ENCODE peak calls at places on chromosomes 1 and 21, in seven cellular contexts. K is AG04450, R is heart right ventricle, Q is cardiac fibroblast, S is adrenal gland, I is Panc1, H is tibial nerve. X is an unnamed sample.

GRCh38 chr1:157090196-157090647 is 9.4 kb downstream of the ETV3L start:
- DNase-seq in H (peak), Q (peak), R (peak), I (peak), S (peak), K (peak), X (peak)

GRCh38 chr1:210584439-210585113 is 255.9 kb downstream of the HHAT start:
- DNase-seq in I (no peak), S (peak), K (peak), R (peak), H (peak), Q (peak), X (peak)

GRCh38 chr1:248793592-248793991 is 32.1 kb downstream of the SH3BP5L start:
- DNase-seq in K (no peak), I (no peak), H (no peak), S (no peak), Q (no peak), R (no peak), X (no peak)

GRCh38 chr1:235416662-235417049 is 49.4 kb downstream of the TBCE start:
- DNase-seq in Q (peak), R (no peak), K (no peak), I (no peak), S (peak), H (no peak), X (no peak)

GRCh38 chr1:228979774-228980173 is 244.5 kb downstream of the RHOU start:
- DNase-seq in S (no peak), I (no peak), Q (no peak), R (no peak), H (no peak), K (no peak), X (no peak)

GRCh38 chr1:39500862-39501389 is 9.5 kb downstream of the BMP8A start:
- DNase-seq in S (no peak), H (no peak), Q (no peak), I (no peak), R (no peak), K (no peak), X (no peak)

GRCh38 chr1:110343249-110343648 is 4.1 kb downstream of the RBM15 start:
- DNase-seq in I (no peak), R (no peak), K (no peak), Q (no peak), S (no peak), H (no peak), X (no peak)

GRCh38 chr1:202214089-202214843 is 20.7 kb downstream of the LGR6 start:
- DNase-seq in I (no peak), K (no peak), S (no peak), H (no peak), R (no peak), Q (no peak), X (no peak)

GRCh38 chr1:7444362-7444761 is 326.7 kb upstream of the VAMP3 start:
- DNase-seq in Q (no peak), S (no peak), H (no peak), R (no peak), I (no peak), K (no peak), X (no peak)

GRCh38 chr1:182625716-182626504 is 21.7 kb upstream of the RGS16 start:
- DNase-seq in Q (peak), I (no peak), H (no peak), S (no peak), R (no peak), K (no peak), X (no peak)

GRCh38 chr1:15836772-15837669 is 10.5 kb upstream of the SPEN start:
- DNase-seq in H (no peak), R (peak), K (no peak), S (peak), Q (no peak), I (no peak), X (no peak)

GRCh38 chr1:32619701-32620485 is 30.5 kb downstream of the ZBTB8OS start:
- DNase-seq in R (no peak), H (no peak), S (no peak), I (no peak), Q (peak), K (no peak), X (no peak)

GRCh38 chr1:112817555-112818373 is 102.6 kb upstream of the PPM1J start:
- DNase-seq in K (no peak), H (no peak), I (no peak), R (no peak), S (no peak), Q (no peak), X (no peak)

GRCh38 chr1:94095112-94095637 is 25.8 kb downstream of the ABCA4 start:
- DNase-seq in K (peak), S (peak), I (no peak), R (peak), Q (peak), H (peak), X (peak)

GRCh38 chr1:31152181-31152768 is 86.8 kb upstream of the PUM1 start:
- DNase-seq in R (no peak), K (peak), I (no peak), H (no peak), S (peak), Q (peak), X (no peak)

GRCh38 chr1:24931481-24932221 is 1.6 kb upstream of the RUNX3 start:
- DNase-seq in I (no peak), H (no peak), Q (peak), K (no peak), R (no peak), S (no peak), X (no peak)

GRCh38 chr1:232578681-232579195 is 51.2 kb downstream of the SIPA1L2 start:
- DNase-seq in H (no peak), S (no peak), K (no peak), R (no peak), Q (peak), I (no peak), X (no peak)

GRCh38 chr1:153938996-153939395 is 7.5 kb downstream of the DENND4B start:
- DNase-seq in S (no peak), H (no peak), K (no peak), I (no peak), R (no peak), Q (no peak), X (no peak)

GRCh38 chr21:41894511-41894910 is 15.4 kb upstream of the PRDM15 start:
- DNase-seq in S (no peak), R (no peak), K (no peak), Q (no peak), I (no peak), H (no peak), X (no peak)

GRCh38 chr1:186183970-186184628 is 191.0 kb downstream of the TPR start:
- DNase-seq in R (no peak), S (no peak), K (no peak), H (no peak), Q (peak), I (no peak), X (peak)

GRCh38 chr1:59150537-59151386 is 146.1 kb upstream of the FGGY start:
- DNase-seq in Q (peak), K (peak), H (peak), S (peak), I (peak), R (peak), X (peak)

GRCh38 chr1:155607708-155608107 is 2.3 kb upstream of the MSTO1 start:
- DNase-seq in R (no peak), Q (no peak), K (no peak), I (no peak), S (no peak), H (no peak), X (no peak)

GRCh38 chr1:117398957-117399356 is 31.7 kb downstream of the MAN1A2 start:
- DNase-seq in Q (no peak), K (no peak), I (no peak), H (no peak), R (no peak), S (no peak), X (no peak)

GRCh38 chr1:56576880-56577858 is 2.2 kb downstream of the PLPP3 start:
- DNase-seq in Q (peak), I (no peak), S (no peak), K (no peak), H (no peak), R (peak), X (no peak)
- TF ChIP-seq CTCF in Q (peak), I (peak), S (peak), K (peak), H (peak), R (peak), X (peak)

GRCh38 chr1:77925966-77926365 is 37.5 kb downstream of the NEXN start:
- DNase-seq in H (no peak), Q (peak), S (no peak), I (no peak), K (no peak), R (no peak), X (no peak)
- H3K4me3 ChIP-seq in H (no peak), Q (no peak), S (no peak), I (no peak), K (no peak), R (no peak), X (no peak)

GRCh38 chr1:169485427-169486280 is at the start of gene SLC19A2:
- DNase-seq in H (peak), R (peak), K (peak), S (peak), Q (peak), I (peak), X (peak)
- TF ChIP-seq CTCF in H (peak), R (peak), K (peak), S (peak), Q (peak), I (peak), X (peak)

GRCh38 chr1:66535149-66535548 is 1.2 kb downstream of the SGIP1 start:
- DNase-seq in K (no peak), R (no peak), Q (no peak), I (no peak), H (no peak), S (no peak), X (no peak)
- H3K4me3 ChIP-seq in K (peak), R (no peak), Q (peak), I (peak), H (no peak), S (no peak), X (no peak)

GRCh38 chr1:219310181-219310728 is 136.6 kb downstream of the LYPLAL1 start:
- DNase-seq in S (no peak), H (no peak), I (no peak), R (no peak), Q (no peak), K (no peak), X (no peak)

GRCh38 chr1:219299420-219299819 is 125.7 kb downstream of the LYPLAL1 start:
- DNase-seq in Q (no peak), S (no peak), K (no peak), R (no peak), I (no peak), H (no peak), X (no peak)

GRCh38 chr1:219302697-219303096 is 129.0 kb downstream of the LYPLAL1 start:
- DNase-seq in I (no peak), K (no peak), S (no peak), R (no peak), Q (peak), H (no peak), X (no peak)

GRCh38 chr1:219308367-219308766 is 134.7 kb downstream of the LYPLAL1 start:
- DNase-seq in H (no peak), K (no peak), Q (no peak), R (no peak), I (no peak), S (no peak), X (no peak)

DNA sequence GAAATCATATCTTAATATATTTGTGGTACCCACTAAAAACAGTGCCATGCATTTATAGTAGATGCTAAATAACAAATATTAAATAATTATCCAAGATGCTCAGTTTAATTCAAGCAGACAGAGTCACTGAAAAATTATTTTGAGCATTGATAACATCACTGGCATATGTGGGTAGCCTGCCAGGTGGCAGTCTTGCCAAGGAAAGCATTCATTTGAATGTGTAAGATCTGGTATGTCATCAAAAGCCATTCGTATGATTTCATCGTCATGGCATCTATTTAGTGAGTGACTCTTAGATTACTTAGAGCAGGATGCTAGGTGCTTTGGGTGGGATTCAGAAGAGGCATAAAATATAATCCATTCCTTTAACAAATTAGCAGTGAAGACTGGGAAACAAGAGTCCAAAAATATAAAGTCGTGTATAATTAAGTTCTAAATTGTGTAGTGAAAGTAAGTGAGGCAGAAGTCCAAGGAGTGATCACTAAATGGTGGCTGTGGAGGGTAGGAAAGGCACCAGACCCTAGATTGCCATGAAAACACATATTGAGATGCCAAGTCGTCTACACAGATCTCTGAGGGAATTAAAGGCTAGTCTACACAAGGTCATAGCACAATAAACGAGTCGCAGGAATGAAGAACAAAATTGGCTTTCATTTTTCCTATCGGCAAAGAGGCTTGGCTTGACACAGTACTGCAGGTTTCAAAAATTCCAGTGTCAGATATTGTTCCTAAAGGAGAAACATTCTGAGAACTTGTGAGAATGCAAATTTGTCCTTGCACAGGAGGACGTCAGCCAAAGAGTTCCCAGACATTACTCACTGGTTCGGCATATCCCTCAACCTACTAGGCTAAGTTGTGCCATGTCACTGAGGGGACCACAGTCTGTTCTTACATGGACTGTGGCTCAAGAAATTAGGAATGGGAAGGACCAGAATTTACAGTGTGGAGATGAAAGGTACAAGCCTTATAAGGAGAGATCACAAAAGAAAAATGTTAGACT is 130.8 kb downstream of the LYPLAL1 start:
- DNase-seq in H (no peak), I (peak), K (no peak), Q (peak), R (peak), S (peak), X (no peak)
- TF ChIP-seq CTCF in H (no peak), I (no peak), K (no peak), Q (no peak), R (no peak), S (no peak), X (no peak)

X was measured in astrocyte of the cerebellum.